ENCODE peak calls at places on chromosomes 5 and 9, in seven cellular contexts. One of them, this sample, is unnamed.

GRCh38 chr9:93665128-93665565 is 88.8 kb downstream of the PHF2 start:
- DNase-seq in GM23338: no peak
- DNase-seq in stimulated activated CD8-positive, alpha-beta memory T cell treated with anti-CD3 and anti-CD28 coated beads, Interleukin-12 subunit alpha, Interleukin-12 subunit beta, amount 100 ng/mL, for 1 hour: no peak
- DNase-seq in CD4-positive, alpha-beta T cell: no peak
- DNase-seq in prostate gland: no peak
- DNase-seq in Daoy: no peak
- DNase-seq in heart left ventricle: no peak
- DNase-seq in this sample: no peak

GRCh38 chr5:132754947-132755346 is 7.7 kb downstream of the CCNI2 start:
- DNase-seq in GM23338: peak; percentile 67
- DNase-seq in stimulated activated CD8-positive, alpha-beta memory T cell treated with anti-CD3 and anti-CD28 coated beads, Interleukin-12 subunit alpha, Interleukin-12 subunit beta, amount 100 ng/mL, for 1 hour: no peak
- DNase-seq in CD4-positive, alpha-beta T cell: no peak
- DNase-seq in prostate gland: no peak
- DNase-seq in Daoy: no peak
- DNase-seq in heart left ventricle: no peak
- DNase-seq in this sample: peak; percentile 29

GRCh38 chr5:110651507-110651906 is 75.0 kb downstream of the TMEM232 start:
- DNase-seq in GM23338: no peak
- DNase-seq in stimulated activated CD8-positive, alpha-beta memory T cell treated with anti-CD3 and anti-CD28 coated beads, Interleukin-12 subunit alpha, Interleukin-12 subunit beta, amount 100 ng/mL, for 1 hour: no peak
- DNase-seq in CD4-positive, alpha-beta T cell: no peak
- DNase-seq in prostate gland: no peak
- DNase-seq in Daoy: no peak
- DNase-seq in heart left ventricle: no peak
- DNase-seq in this sample: no peak

GRCh38 chr9:91157891-91158660 is 203.6 kb downstream of the AUH start:
- DNase-seq in GM23338: no peak
- DNase-seq in stimulated activated CD8-positive, alpha-beta memory T cell treated with anti-CD3 and anti-CD28 coated beads, Interleukin-12 subunit alpha, Interleukin-12 subunit beta, amount 100 ng/mL, for 1 hour: no peak
- DNase-seq in CD4-positive, alpha-beta T cell: no peak
- DNase-seq in prostate gland: no peak
- DNase-seq in Daoy: no peak
- DNase-seq in heart left ventricle: no peak
- DNase-seq in this sample: no peak

GRCh38 chr9:114030364-114030763 is 47.7 kb downstream of the AMBP start:
- DNase-seq in GM23338: no peak
- DNase-seq in stimulated activated CD8-positive, alpha-beta memory T cell treated with anti-CD3 and anti-CD28 coated beads, Interleukin-12 subunit alpha, Interleukin-12 subunit beta, amount 100 ng/mL, for 1 hour: no peak
- DNase-seq in CD4-positive, alpha-beta T cell: no peak
- DNase-seq in prostate gland: peak; percentile 2
- DNase-seq in Daoy: no peak
- DNase-seq in heart left ventricle: no peak
- DNase-seq in this sample: no peak

GRCh38 chr5:67880876-67881275 is 334.7 kb upstream of the PIK3R1 start:
- DNase-seq in GM23338: no peak
- DNase-seq in stimulated activated CD8-positive, alpha-beta memory T cell treated with anti-CD3 and anti-CD28 coated beads, Interleukin-12 subunit alpha, Interleukin-12 subunit beta, amount 100 ng/mL, for 1 hour: no peak
- DNase-seq in CD4-positive, alpha-beta T cell: no peak
- DNase-seq in prostate gland: peak; percentile 90
- DNase-seq in Daoy: peak; percentile 4
- DNase-seq in heart left ventricle: no peak
- DNase-seq in this sample: no peak

GRCh38 chr9:97397220-97397619 is 14.7 kb upstream of the TDRD7 start:
- DNase-seq in GM23338: no peak
- DNase-seq in stimulated activated CD8-positive, alpha-beta memory T cell treated with anti-CD3 and anti-CD28 coated beads, Interleukin-12 subunit alpha, Interleukin-12 subunit beta, amount 100 ng/mL, for 1 hour: no peak
- DNase-seq in CD4-positive, alpha-beta T cell: no peak
- DNase-seq in prostate gland: no peak
- DNase-seq in Daoy: peak; percentile 70
- DNase-seq in heart left ventricle: no peak
- DNase-seq in this sample: peak; percentile 83

GRCh38 chr9:130890869-130891698 is 5.5 kb downstream of the QRFP start:
- DNase-seq in GM23338: no peak
- DNase-seq in stimulated activated CD8-positive, alpha-beta memory T cell treated with anti-CD3 and anti-CD28 coated beads, Interleukin-12 subunit alpha, Interleukin-12 subunit beta, amount 100 ng/mL, for 1 hour: no peak
- DNase-seq in CD4-positive, alpha-beta T cell: no peak
- DNase-seq in prostate gland: no peak
- DNase-seq in Daoy: no peak
- DNase-seq in heart left ventricle: no peak
- DNase-seq in this sample: no peak

GRCh38 chr9:133141833-133142594 is 21.0 kb upstream of the RALGDS start:
- DNase-seq in GM23338: no peak
- DNase-seq in stimulated activated CD8-positive, alpha-beta memory T cell treated with anti-CD3 and anti-CD28 coated beads, Interleukin-12 subunit alpha, Interleukin-12 subunit beta, amount 100 ng/mL, for 1 hour: peak; percentile 70
- DNase-seq in CD4-positive, alpha-beta T cell: peak; percentile 76
- DNase-seq in prostate gland: peak; percentile 36
- DNase-seq in Daoy: peak; percentile 58
- DNase-seq in heart left ventricle: peak; percentile 87
- DNase-seq in this sample: no peak

GRCh38 chr9:110330484-110331115 is 7.1 kb downstream of the TXNDC8 start:
- DNase-seq in GM23338: no peak
- DNase-seq in stimulated activated CD8-positive, alpha-beta memory T cell treated with anti-CD3 and anti-CD28 coated beads, Interleukin-12 subunit alpha, Interleukin-12 subunit beta, amount 100 ng/mL, for 1 hour: no peak
- DNase-seq in CD4-positive, alpha-beta T cell: no peak
- DNase-seq in prostate gland: no peak
- DNase-seq in Daoy: no peak
- DNase-seq in heart left ventricle: no peak
- DNase-seq in this sample: no peak

GRCh38 chr5:68436686-68437520 is 221.3 kb downstream of the PIK3R1 start:
- DNase-seq in GM23338: no peak
- DNase-seq in stimulated activated CD8-positive, alpha-beta memory T cell treated with anti-CD3 and anti-CD28 coated beads, Interleukin-12 subunit alpha, Interleukin-12 subunit beta, amount 100 ng/mL, for 1 hour: no peak
- DNase-seq in CD4-positive, alpha-beta T cell: no peak
- DNase-seq in prostate gland: no peak
- DNase-seq in Daoy: no peak
- DNase-seq in heart left ventricle: no peak
- DNase-seq in this sample: no peak

GRCh38 chr9:116087246-116087645 is 66.3 kb upstream of the PAPPA start:
- DNase-seq in GM23338: no peak
- DNase-seq in stimulated activated CD8-positive, alpha-beta memory T cell treated with anti-CD3 and anti-CD28 coated beads, Interleukin-12 subunit alpha, Interleukin-12 subunit beta, amount 100 ng/mL, for 1 hour: no peak
- DNase-seq in CD4-positive, alpha-beta T cell: no peak
- DNase-seq in prostate gland: peak; percentile 21
- DNase-seq in Daoy: peak; percentile 75
- DNase-seq in heart left ventricle: peak; percentile 72
- DNase-seq in this sample: no peak

GRCh38 chr5:71907001-71907564 is 188.0 kb downstream of the CARTPT start:
- DNase-seq in GM23338: no peak
- DNase-seq in stimulated activated CD8-positive, alpha-beta memory T cell treated with anti-CD3 and anti-CD28 coated beads, Interleukin-12 subunit alpha, Interleukin-12 subunit beta, amount 100 ng/mL, for 1 hour: no peak
- DNase-seq in CD4-positive, alpha-beta T cell: no peak
- DNase-seq in prostate gland: peak; percentile 25
- DNase-seq in Daoy: no peak
- DNase-seq in heart left ventricle: no peak
- DNase-seq in this sample: no peak

GRCh38 chr5:141475625-141476131 is at the start of gene PCDHGC3:
- DNase-seq in GM23338: peak; percentile 95
- DNase-seq in stimulated activated CD8-positive, alpha-beta memory T cell treated with anti-CD3 and anti-CD28 coated beads, Interleukin-12 subunit alpha, Interleukin-12 subunit beta, amount 100 ng/mL, for 1 hour: no peak
- DNase-seq in CD4-positive, alpha-beta T cell: peak; percentile 11
- DNase-seq in prostate gland: peak; percentile 94
- DNase-seq in Daoy: peak; percentile 96
- DNase-seq in heart left ventricle: peak; percentile 96
- DNase-seq in this sample: peak; percentile 94

GRCh38 chr9:133583586-133583985 is 25.6 kb downstream of the FAM163B start:
- DNase-seq in GM23338: no peak
- DNase-seq in stimulated activated CD8-positive, alpha-beta memory T cell treated with anti-CD3 and anti-CD28 coated beads, Interleukin-12 subunit alpha, Interleukin-12 subunit beta, amount 100 ng/mL, for 1 hour: no peak
- DNase-seq in CD4-positive, alpha-beta T cell: no peak
- DNase-seq in prostate gland: no peak
- DNase-seq in Daoy: no peak
- DNase-seq in heart left ventricle: peak; percentile 95
- DNase-seq in this sample: no peak

GRCh38 chr5:123665822-123666371 is 153.9 kb downstream of the CSNK1G3 start:
- DNase-seq in GM23338: no peak
- DNase-seq in stimulated activated CD8-positive, alpha-beta memory T cell treated with anti-CD3 and anti-CD28 coated beads, Interleukin-12 subunit alpha, Interleukin-12 subunit beta, amount 100 ng/mL, for 1 hour: no peak
- DNase-seq in CD4-positive, alpha-beta T cell: no peak
- DNase-seq in prostate gland: no peak
- DNase-seq in Daoy: no peak
- DNase-seq in heart left ventricle: no peak
- DNase-seq in this sample: no peak

GRCh38 chr9:135552698-135553161 is 6.8 kb downstream of the OBP2A start:
- DNase-seq in GM23338: peak; percentile 27
- DNase-seq in stimulated activated CD8-positive, alpha-beta memory T cell treated with anti-CD3 and anti-CD28 coated beads, Interleukin-12 subunit alpha, Interleukin-12 subunit beta, amount 100 ng/mL, for 1 hour: no peak
- DNase-seq in CD4-positive, alpha-beta T cell: no peak
- DNase-seq in prostate gland: no peak
- DNase-seq in Daoy: no peak
- DNase-seq in heart left ventricle: no peak
- DNase-seq in this sample: no peak

GRCh38 chr5:180074462-180074861 is 2.9 kb upstream of the RNF130 start:
- DNase-seq in GM23338: no peak
- DNase-seq in stimulated activated CD8-positive, alpha-beta memory T cell treated with anti-CD3 and anti-CD28 coated beads, Interleukin-12 subunit alpha, Interleukin-12 subunit beta, amount 100 ng/mL, for 1 hour: no peak
- DNase-seq in CD4-positive, alpha-beta T cell: no peak
- DNase-seq in prostate gland: no peak
- DNase-seq in Daoy: no peak
- DNase-seq in heart left ventricle: no peak
- DNase-seq in this sample: no peak

GRCh38 chr9:89491688-89492087 is 6.2 kb downstream of the SEMA4D start:
- DNase-seq in GM23338: no peak
- DNase-seq in stimulated activated CD8-positive, alpha-beta memory T cell treated with anti-CD3 and anti-CD28 coated beads, Interleukin-12 subunit alpha, Interleukin-12 subunit beta, amount 100 ng/mL, for 1 hour: no peak
- DNase-seq in CD4-positive, alpha-beta T cell: no peak
- DNase-seq in prostate gland: no peak
- DNase-seq in Daoy: no peak
- DNase-seq in heart left ventricle: no peak
- DNase-seq in this sample: no peak

GRCh38 chr5:6873359-6873758 is 160.1 kb downstream of the TENT4A start:
- DNase-seq in GM23338: no peak
- DNase-seq in stimulated activated CD8-positive, alpha-beta memory T cell treated with anti-CD3 and anti-CD28 coated beads, Interleukin-12 subunit alpha, Interleukin-12 subunit beta, amount 100 ng/mL, for 1 hour: no peak
- DNase-seq in CD4-positive, alpha-beta T cell: no peak
- DNase-seq in prostate gland: no peak
- DNase-seq in Daoy: no peak
- DNase-seq in heart left ventricle: no peak
- DNase-seq in this sample: no peak

GRCh38 chr5:73205309-73205708 is 32.3 kb downstream of the TMEM174 start:
- DNase-seq in GM23338: no peak
- DNase-seq in stimulated activated CD8-positive, alpha-beta memory T cell treated with anti-CD3 and anti-CD28 coated beads, Interleukin-12 subunit alpha, Interleukin-12 subunit beta, amount 100 ng/mL, for 1 hour: no peak
- DNase-seq in CD4-positive, alpha-beta T cell: no peak
- DNase-seq in prostate gland: no peak
- DNase-seq in Daoy: no peak
- DNase-seq in heart left ventricle: no peak
- DNase-seq in this sample: no peak

GRCh38 chr5:79235578-79236363 is at the start of gene JMY:
- DNase-seq in GM23338: peak; percentile 90
- DNase-seq in stimulated activated CD8-positive, alpha-beta memory T cell treated with anti-CD3 and anti-CD28 coated beads, Interleukin-12 subunit alpha, Interleukin-12 subunit beta, amount 100 ng/mL, for 1 hour: peak; percentile 71
- DNase-seq in CD4-positive, alpha-beta T cell: peak; percentile 79
- DNase-seq in prostate gland: peak; percentile 88
- DNase-seq in Daoy: peak; percentile 93
- DNase-seq in heart left ventricle: peak; percentile 92
- DNase-seq in this sample: peak; percentile 66